ENCODE peak calls at places on chromosomes 4 and X, in nine cellular contexts. B is endothelial cell; O is NCI-H2081; X is activated CD8-positive, alpha-beta memory T cell treated with anti-CD3 and anti-CD28 coated beads, Interleukin-2, amount 50 U/mL, for 48 hours; G is activated T-cell treated with anti-CD3 and anti-CD28 coated beads, Interleukin-2, amount 50 U/mL, for 1 hour; W is activated CD4-positive, alpha-beta T cell treated with anti-CD3 and anti-CD28 coated beads, Interleukin-2, amount 50 U/mL, for 4 hours; L is neural crest cell; R is kidney; U is astrocyte of the spinal cord. V is an unnamed sample.

GRCh38 chrX:68420559-68420958 is 12.7 kb downstream of the OPHN1 start:
- DNase-seq in B (no peak), O (no peak), X (no peak), G (no peak), W (no peak), L (no peak), R (no peak), U (peak; percentile 40), V (no peak)

GRCh38 chr4:63529581-63529980 is 879.7 kb downstream of the TECRL start:
- DNase-seq in B (no peak), O (no peak), X (no peak), G (no peak), W (no peak), L (no peak), R (no peak), U (no peak), V (no peak)

GRCh38 chr4:78954048-78954666 is 14.9 kb upstream of the PAQR3 start:
- DNase-seq in B (peak; percentile 45), O (peak; percentile 59), X (no peak), G (no peak), W (no peak), L (peak; percentile 22), R (no peak), U (peak; percentile 30), V (peak; percentile 56)

GRCh38 chr4:171308661-171309060 is 504.5 kb upstream of the GALNTL6 start:
- DNase-seq in B (no peak), O (peak; percentile 63), X (no peak), G (no peak), W (no peak), L (no peak), R (no peak), U (no peak), V (no peak)

GRCh38 chr4:11455201-11455835 is 26.6 kb upstream of the HS3ST1 start:
- DNase-seq in B (no peak), O (peak; percentile 78), X (no peak), G (no peak), W (no peak), L (no peak), R (no peak), U (no peak), V (no peak)

GRCh38 chr4:119314356-119314755 is 7.6 kb downstream of the FABP2 start:
- DNase-seq in B (peak; percentile 28), O (peak; percentile 58), X (no peak), G (no peak), W (no peak), L (no peak), R (no peak), U (peak; percentile 65), V (no peak)

GRCh38 chr4:53905935-53906377 is 158.4 kb downstream of the CHIC2 start:
- DNase-seq in B (no peak), O (peak; percentile 43), X (no peak), G (no peak), W (no peak), L (no peak), R (no peak), U (peak; percentile 68), V (peak; percentile 65)

GRCh38 chrX:130994671-130995070 is 63.5 kb upstream of the ARHGAP36 start:
- DNase-seq in B (peak; percentile 22), O (no peak), X (peak; percentile 51), G (no peak), W (no peak), L (peak; percentile 65), R (no peak), U (peak; percentile 14), V (no peak)

GRCh38 chrX:153773741-153774575 is 6.9 kb upstream of the SRPK3 start:
- DNase-seq in B (no peak), O (no peak), X (no peak), G (no peak), W (no peak), L (no peak), R (peak; percentile 73), U (no peak), V (no peak)

GRCh38 chr4:119131160-119131559 is 4.5 kb upstream of the MYOZ2 start:
- DNase-seq in B (no peak), O (no peak), X (no peak), G (no peak), W (no peak), L (no peak), R (no peak), U (no peak), V (no peak)

GRCh38 chr4:74098628-74098995 is 383 bp downstream of the CXCL2 start:
- DNase-seq in B (no peak), O (no peak), X (peak; percentile 53), G (no peak), W (no peak), L (peak; percentile 9), R (peak; percentile 74), U (no peak), V (peak; percentile 38)

GRCh38 chrX:55056820-55057690 is 17.8 kb upstream of the PAGE2B start:
- DNase-seq in B (no peak), O (no peak), X (no peak), G (no peak), W (peak; percentile 13), L (no peak), R (no peak), U (peak; percentile 33), V (no peak)

GRCh38 chr4:162056947-162057346 is 106.9 kb downstream of the FSTL5 start:
- DNase-seq in B (no peak), O (no peak), X (no peak), G (no peak), W (no peak), L (no peak), R (no peak), U (no peak), V (no peak)

GRCh38 chr4:139656614-139657486 is 8.8 kb upstream of the MGST2 start:
- DNase-seq in B (peak; percentile 67), O (peak; percentile 74), X (no peak), G (peak; percentile 36), W (peak; percentile 13), L (peak; percentile 49), R (no peak), U (peak; percentile 79), V (peak; percentile 76)

GRCh38 chrX:31546130-31546529 is 474.3 kb upstream of the FTHL17 start:
- DNase-seq in B (no peak), O (no peak), X (no peak), G (no peak), W (no peak), L (no peak), R (no peak), U (peak; percentile 79), V (no peak)

GRCh38 chr4:26135331-26135730 is 185.5 kb upstream of the RBPJ start:
- DNase-seq in B (no peak), O (no peak), X (no peak), G (no peak), W (no peak), L (no peak), R (no peak), U (no peak), V (no peak)

GRCh38 chrX:115561605-115562491 is 874 bp downstream of the PLS3 start:
- DNase-seq in B (peak; percentile 28), O (peak; percentile 81), X (peak; percentile 40), G (no peak), W (no peak), L (peak; percentile 49), R (peak; percentile 89), U (peak; percentile 42), V (peak; percentile 58)

GRCh38 chrX:80808854-80809493 is 703 bp downstream of the BRWD3 start:
- DNase-seq in B (peak; percentile 10), O (peak; percentile 39), X (peak; percentile 59), G (peak; percentile 45), W (peak; percentile 6), L (peak; percentile 2), R (no peak), U (peak; percentile 7), V (peak; percentile 36)

GRCh38 chrX:23883737-23884354 is 23.9 kb downstream of the APOO start:
- DNase-seq in B (no peak), O (no peak), X (no peak), G (no peak), W (no peak), L (no peak), R (no peak), U (peak; percentile 84), V (no peak)

GRCh38 chr4:88378691-88379559 is at the start of gene HERC6:
- DNase-seq in B (peak; percentile 72), O (peak; percentile 79), X (peak; percentile 87), G (peak; percentile 73), W (peak; percentile 62), L (peak; percentile 61), R (peak; percentile 91), U (peak; percentile 86), V (peak; percentile 87)

GRCh38 chr4:124783847-124784246 is 71.3 kb upstream of the ANKRD50 start:
- DNase-seq in B (no peak), O (no peak), X (no peak), G (no peak), W (no peak), L (no peak), R (no peak), U (peak; percentile 58), V (no peak)

GRCh38 chr4:1978226-1978625 is 30.5 kb downstream of the NELFA start:
- DNase-seq in B (no peak), O (no peak), X (peak; percentile 49), G (no peak), W (no peak), L (no peak), R (peak; percentile 44), U (no peak), V (peak; percentile 22)

GRCh38 chr4:142572076-142572475 is 274.0 kb downstream of the INPP4B start:
- DNase-seq in B (no peak), O (no peak), X (no peak), G (no peak), W (no peak), L (no peak), R (no peak), U (no peak), V (no peak)

GRCh38 chr4:2792396-2792710 is 532 bp upstream of the SH3BP2 start:
- DNase-seq in B (no peak), O (no peak), X (no peak), G (no peak), W (no peak), L (no peak), R (no peak), U (no peak), V (no peak)

GRCh38 chr4:40685300-40685699 is 55.6 kb upstream of the RBM47 start:
- DNase-seq in B (no peak), O (no peak), X (no peak), G (no peak), W (no peak), L (no peak), R (no peak), U (peak; percentile 63), V (no peak)

GRCh38 chr4:25919676-25920075 is 5.7 kb downstream of the SMIM20 start:
- DNase-seq in B (no peak), O (no peak), X (no peak), G (no peak), W (no peak), L (no peak), R (no peak), U (no peak), V (no peak)

GRCh38 chr4:108540536-108540935 is 79.8 kb upstream of the RPL34 start:
- DNase-seq in B (no peak), O (no peak), X (no peak), G (no peak), W (no peak), L (no peak), R (no peak), U (no peak), V (no peak)

GRCh38 chr4:57061395-57061794 is 48.8 kb downstream of the IGFBP7 start:
- DNase-seq in B (no peak), O (no peak), X (no peak), G (no peak), W (no peak), L (no peak), R (no peak), U (no peak), V (no peak)

GRCh38 chr4:6239486-6239885 is 30.2 kb upstream of the WFS1 start:
- DNase-seq in B (no peak), O (no peak), X (no peak), G (peak; percentile 10), W (no peak), L (no peak), R (no peak), U (no peak), V (no peak)

GRCh38 chrX:112051546-112051945 is 31.0 kb downstream of the TRPC5 start:
- DNase-seq in B (no peak), O (no peak), X (no peak), G (no peak), W (no peak), L (no peak), R (no peak), U (no peak), V (no peak)

GRCh38 chrX:3939967-3940610 is 226.6 kb upstream of the PRKX start:
- DNase-seq in B (no peak), O (peak; percentile 61), X (no peak), G (no peak), W (no peak), L (peak; percentile 6), R (no peak), U (peak; percentile 26), V (no peak)

V was measured in H9.